ENCODE peak calls at places on chromosome 19, in four cellular contexts. One of them, this sample, is unnamed.
A peak's percentile ranks its signal among the peaks of the same experiment; 100 is the strongest.

GRCh38 chr19:46745521-46746280 is at the start of gene FKRP:
- DNase-seq in psoas muscle: no peak
- DNase-seq in heart right ventricle: no peak
- DNase-seq in neural progenitor cell: peak; percentile 69
- DNase-seq in this sample: peak; percentile 89

GRCh38 chr19:29278716-29279115 is 65.8 kb upstream of the UQCRFS1 start:
- DNase-seq in psoas muscle: no peak
- DNase-seq in heart right ventricle: no peak
- DNase-seq in neural progenitor cell: no peak
- DNase-seq in this sample: no peak

GRCh38 chr19:29211562-29212416 is 1.2 kb downstream of the UQCRFS1 start:
- DNase-seq in psoas muscle: no peak
- DNase-seq in neural progenitor cell: no peak
- DNase-seq in heart right ventricle: no peak
- DNase-seq in this sample: no peak

GRCh38 chr19:23516266-23516665 is 121.0 kb upstream of the ZNF91 start:
- DNase-seq in neural progenitor cell: no peak
- DNase-seq in psoas muscle: no peak
- DNase-seq in heart right ventricle: no peak
- DNase-seq in this sample: no peak

GRCh38 chr19:34213283-34213682 is 41.0 kb downstream of the LSM14A start:
- DNase-seq in neural progenitor cell: no peak
- DNase-seq in psoas muscle: no peak
- DNase-seq in heart right ventricle: no peak
- DNase-seq in this sample: no peak

GRCh38 chr19:42268142-42268703 is 829 bp upstream of the CIC start:
- DNase-seq in heart right ventricle: peak; percentile 100
- DNase-seq in psoas muscle: peak; percentile 98
- DNase-seq in neural progenitor cell: peak; percentile 100
- DNase-seq in this sample: peak; percentile 99

GRCh38 chr19:4991538-4991937 is 22.6 kb downstream of the KDM4B start:
- DNase-seq in neural progenitor cell: no peak
- DNase-seq in psoas muscle: no peak
- DNase-seq in heart right ventricle: no peak
- DNase-seq in this sample: no peak

GRCh38 chr19:18119243-18120105 is 21.9 kb downstream of the MAST3 start:
- DNase-seq in heart right ventricle: no peak
- DNase-seq in neural progenitor cell: no peak
- DNase-seq in psoas muscle: no peak
- DNase-seq in this sample: peak; percentile 88

GRCh38 chr19:51861870-51862622 is 25.7 kb downstream of the ZNF577 start:
- DNase-seq in neural progenitor cell: no peak
- DNase-seq in heart right ventricle: no peak
- DNase-seq in psoas muscle: no peak
- DNase-seq in this sample: no peak
- H3K4me3 ChIP-seq in neural progenitor cell: no peak overlapping the region
- H3K4me3 ChIP-seq in heart right ventricle: no peak overlapping the region
- H3K4me3 ChIP-seq in psoas muscle: no peak overlapping the region
- H3K4me3 ChIP-seq in this sample: no peak overlapping the region

DNA sequence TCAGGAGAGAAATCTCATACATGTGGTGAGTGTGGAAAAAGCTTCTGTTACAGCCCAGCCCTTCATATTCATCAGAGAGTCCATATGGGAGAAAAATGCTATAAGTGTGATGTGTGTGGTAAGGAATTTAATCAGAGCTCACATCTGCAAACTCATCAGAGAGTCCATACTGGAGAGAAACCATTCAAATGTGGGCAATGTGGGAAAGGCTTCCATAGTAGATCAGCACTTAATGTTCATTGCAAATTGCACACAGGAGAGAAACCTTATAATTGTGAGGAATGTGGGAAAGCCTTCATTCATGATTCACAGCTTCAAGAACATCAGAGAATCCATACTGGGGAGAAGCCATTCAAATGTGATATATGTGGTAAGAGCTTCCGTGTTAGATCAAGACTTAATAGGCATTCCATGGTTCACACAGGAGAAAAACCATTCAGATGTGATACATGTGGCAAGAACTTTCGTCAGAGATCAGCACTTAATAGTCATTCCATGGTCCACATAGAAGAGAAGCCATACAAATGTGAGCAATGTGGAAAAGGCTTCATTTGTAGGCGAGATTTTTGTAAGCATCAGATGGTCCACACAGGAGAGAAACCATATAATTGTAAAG is 15.2 kb downstream of the ZNF221 start:
- DNase-seq in psoas muscle: no peak
- DNase-seq in neural progenitor cell: no peak
- DNase-seq in heart right ventricle: no peak
- DNase-seq in this sample: no peak
- H3K4me3 ChIP-seq in psoas muscle: no peak overlapping the region
- H3K4me3 ChIP-seq in neural progenitor cell: no peak overlapping the region
- H3K4me3 ChIP-seq in heart right ventricle: no peak overlapping the region
- H3K4me3 ChIP-seq in this sample: no peak overlapping the region

DNA sequence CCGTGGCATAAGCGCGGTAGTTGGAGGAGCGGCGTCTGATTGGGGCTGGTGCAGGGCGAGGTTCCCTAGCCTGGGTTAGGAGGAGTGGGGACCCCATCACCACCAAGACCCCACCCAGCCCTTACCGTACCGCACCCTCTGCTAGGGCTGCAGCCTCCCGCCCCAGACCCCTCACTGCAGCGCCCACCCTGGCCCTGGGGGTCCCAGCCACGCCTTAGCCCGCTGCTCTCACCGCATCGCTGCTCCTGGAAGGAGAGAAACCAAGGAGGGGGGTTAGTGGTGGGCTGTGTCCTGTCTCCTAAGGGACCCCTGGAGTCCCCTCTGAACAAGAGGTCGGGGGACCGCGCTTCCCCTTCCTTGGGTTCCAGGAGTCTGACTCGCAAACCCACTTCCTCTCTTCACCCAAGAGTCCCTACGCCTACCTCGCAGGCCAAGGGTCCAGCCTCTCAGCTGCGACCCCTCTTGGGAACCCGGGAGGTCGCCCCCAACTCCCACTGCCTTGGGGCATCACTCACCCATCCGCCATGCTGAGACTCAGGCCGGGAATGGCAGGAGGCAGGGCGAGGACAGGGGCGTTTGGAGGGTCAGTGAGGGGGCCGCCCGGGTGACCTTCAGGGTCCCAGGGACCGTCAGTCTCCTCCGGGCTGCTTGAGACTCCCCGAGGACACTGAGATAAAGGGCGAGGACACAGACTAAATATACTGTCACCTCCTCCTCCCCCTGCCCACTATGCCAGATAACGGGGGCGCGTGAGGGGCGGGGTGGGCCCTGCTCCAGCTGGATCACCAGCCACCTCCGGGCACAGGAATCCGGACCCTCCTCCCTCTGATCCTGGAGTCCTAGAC is at the start of gene TNNI3:
- DNase-seq in neural progenitor cell: no peak
- DNase-seq in psoas muscle: no peak
- DNase-seq in heart right ventricle: peak; percentile 74
- DNase-seq in this sample: no peak
- H3K4me3 ChIP-seq in neural progenitor cell: peak within 1 kb of the TSS; percentile 63
- H3K4me3 ChIP-seq in psoas muscle: peak within 1 kb of the TSS; percentile 59
- H3K4me3 ChIP-seq in heart right ventricle: peak within 1 kb of the TSS; percentile 65
- H3K4me3 ChIP-seq in this sample: no peak within 1 kb of the TSS

DNA sequence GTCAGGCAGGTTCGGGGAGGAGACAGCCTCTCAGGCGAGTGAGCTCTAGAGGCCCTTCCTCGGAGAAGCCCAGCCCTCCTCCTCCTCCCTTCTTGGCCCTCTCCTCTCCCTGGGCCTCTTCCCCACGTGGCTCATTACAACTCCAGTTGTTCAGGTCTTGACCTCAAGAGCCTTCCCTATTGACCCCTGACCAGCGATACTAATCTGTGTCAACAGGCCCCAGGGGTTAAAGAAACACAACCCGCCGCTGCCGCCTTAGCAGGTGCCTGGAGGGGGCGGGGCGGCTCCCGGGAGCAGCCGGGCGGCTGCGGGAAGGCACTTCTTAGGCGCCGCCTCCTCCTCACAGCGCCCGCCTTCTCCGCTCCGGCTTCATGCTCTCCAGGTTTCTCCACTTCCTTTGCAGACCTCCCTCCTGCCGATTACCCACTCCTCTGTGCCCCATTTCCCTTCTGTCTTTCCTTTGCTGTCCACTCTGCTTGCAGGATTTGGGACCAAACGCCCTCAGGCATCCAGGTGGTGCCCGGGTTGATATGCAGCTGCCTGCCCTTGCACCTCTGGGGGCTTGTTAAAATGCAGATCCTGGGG is 51.0 kb downstream of the LYL1 start:
- DNase-seq in heart right ventricle: no peak
- DNase-seq in neural progenitor cell: peak; percentile 99
- DNase-seq in psoas muscle: peak; percentile 74
- DNase-seq in this sample: no peak
- H3K4me3 ChIP-seq in heart right ventricle: peak overlapping the region; percentile 19
- H3K4me3 ChIP-seq in neural progenitor cell: peak overlapping the region; percentile 16
- H3K4me3 ChIP-seq in psoas muscle: peak overlapping the region; percentile 50
- H3K4me3 ChIP-seq in this sample: no peak overlapping the region

GRCh38 chr19:1585243-1585580 is 7.5 kb downstream of the MBD3 start:
- DNase-seq in psoas muscle: no peak
- DNase-seq in heart right ventricle: no peak
- DNase-seq in neural progenitor cell: no peak
- DNase-seq in this sample: no peak

GRCh38 chr19:1582201-1582600 is 10.5 kb downstream of the MBD3 start:
- DNase-seq in neural progenitor cell: no peak
- DNase-seq in psoas muscle: no peak
- DNase-seq in heart right ventricle: no peak
- DNase-seq in this sample: no peak

GRCh38 chr19:1587872-1588271 is 4.8 kb downstream of the MBD3 start:
- DNase-seq in neural progenitor cell: no peak
- DNase-seq in heart right ventricle: no peak
- DNase-seq in psoas muscle: no peak
- DNase-seq in this sample: no peak

GRCh38 chr19:1580957-1581356 is 11.7 kb downstream of the MBD3 start:
- DNase-seq in psoas muscle: no peak
- DNase-seq in neural progenitor cell: no peak
- DNase-seq in heart right ventricle: no peak
- DNase-seq in this sample: no peak

DNA sequence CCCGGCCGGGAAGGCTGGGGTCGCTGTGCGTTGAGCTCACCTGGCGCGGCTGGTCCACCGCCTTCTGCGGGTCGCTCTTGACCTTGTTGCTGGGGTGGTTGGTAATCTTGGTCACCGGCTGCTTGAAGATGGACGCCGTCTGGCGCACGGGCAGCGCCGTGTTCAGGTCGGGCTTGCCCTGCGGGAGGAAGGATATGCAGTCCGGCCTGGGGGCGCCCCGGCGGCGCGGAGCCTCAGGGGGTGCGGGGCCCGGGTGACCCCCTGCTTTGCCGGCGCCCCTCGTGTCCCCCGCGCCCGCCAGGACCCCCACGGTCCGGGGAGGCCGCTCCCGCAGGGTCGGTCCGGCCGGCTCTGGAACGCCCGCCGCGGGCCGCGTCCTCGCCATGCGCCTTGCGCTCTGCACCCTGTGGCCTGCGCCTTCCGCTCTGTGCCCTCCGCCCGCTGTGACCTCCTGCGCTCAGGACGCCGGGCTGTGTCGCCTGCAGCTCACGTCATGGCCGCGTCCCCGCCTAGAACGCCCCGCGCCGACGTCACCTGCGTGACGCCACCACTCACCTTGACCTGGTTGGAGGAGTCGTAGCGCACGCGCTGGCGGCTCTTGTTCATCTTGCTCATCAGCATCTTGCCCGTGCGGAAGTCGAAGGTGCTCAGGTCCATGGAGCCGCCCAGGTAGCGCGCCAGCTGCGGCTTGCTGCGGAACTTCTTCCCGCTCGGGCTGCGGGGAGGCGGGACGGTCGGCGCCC is 8.0 kb downstream of the MBD3 start:
- DNase-seq in psoas muscle: no peak
- DNase-seq in heart right ventricle: no peak
- DNase-seq in neural progenitor cell: no peak
- DNase-seq in this sample: no peak
- H3K4me3 ChIP-seq in psoas muscle: no peak overlapping the region
- H3K4me3 ChIP-seq in heart right ventricle: peak overlapping the region; percentile 22
- H3K4me3 ChIP-seq in neural progenitor cell: no peak overlapping the region
- H3K4me3 ChIP-seq in this sample: no peak overlapping the region

GRCh38 chr19:36149673-36150406 is 2.4 kb downstream of the COX7A1 start:
- DNase-seq in psoas muscle: no peak
- DNase-seq in heart right ventricle: no peak
- DNase-seq in neural progenitor cell: no peak
- DNase-seq in this sample: no peak

GRCh38 chr19:36151144-36152051 is 849 bp downstream of the COX7A1 start:
- DNase-seq in psoas muscle: peak; percentile 65
- DNase-seq in heart right ventricle: peak; percentile 81
- DNase-seq in neural progenitor cell: no peak
- DNase-seq in this sample: peak; percentile 81

GRCh38 chr19:36150586-36150985 is 1.7 kb downstream of the COX7A1 start:
- DNase-seq in psoas muscle: no peak
- DNase-seq in neural progenitor cell: no peak
- DNase-seq in heart right ventricle: no peak
- DNase-seq in this sample: no peak

GRCh38 chr19:36152061-36152885 is at the start of gene COX7A1:
- DNase-seq in psoas muscle: peak; percentile 86
- DNase-seq in neural progenitor cell: no peak
- DNase-seq in heart right ventricle: peak; percentile 87
- DNase-seq in this sample: peak; percentile 87

DNA sequence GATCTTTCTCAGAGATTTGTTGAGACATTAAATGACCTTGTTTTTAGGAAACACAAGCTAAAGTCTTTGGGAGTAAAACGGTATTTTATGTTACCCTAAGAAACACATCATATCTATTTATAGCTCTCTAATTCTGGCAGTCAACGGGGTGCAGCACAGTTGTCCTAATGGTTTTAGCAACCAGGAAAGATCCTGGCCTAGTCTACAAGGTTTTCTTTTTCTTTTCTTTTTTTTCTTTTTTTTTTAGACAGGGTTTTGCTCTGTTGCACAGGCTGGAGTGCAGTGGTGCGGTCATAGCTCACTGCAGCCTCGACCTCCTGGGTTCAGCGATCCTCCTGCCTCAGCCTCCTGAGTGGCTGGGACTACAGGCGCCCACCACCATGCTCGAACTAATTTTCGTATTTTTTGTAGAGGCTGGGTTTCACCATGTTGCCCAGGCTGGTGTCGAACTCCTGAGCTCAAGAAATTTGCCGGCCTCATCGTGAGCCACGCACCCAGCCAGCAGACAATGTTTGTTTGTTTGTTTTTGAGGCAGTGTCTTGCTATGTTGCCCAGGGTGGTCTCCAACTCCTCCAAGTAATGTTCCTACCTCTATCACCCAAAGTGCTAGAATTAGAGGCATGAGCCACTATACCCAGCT is 759 bp upstream of the COX7A1 start:
- DNase-seq in neural progenitor cell: no peak
- DNase-seq in heart right ventricle: no peak
- DNase-seq in psoas muscle: no peak
- DNase-seq in this sample: peak; percentile 20
- H3K4me3 ChIP-seq in neural progenitor cell: no peak overlapping the region
- H3K4me3 ChIP-seq in heart right ventricle: peak overlapping the region; percentile 89
- H3K4me3 ChIP-seq in psoas muscle: peak overlapping the region; percentile 89
- H3K4me3 ChIP-seq in this sample: peak overlapping the region; percentile 42

GRCh38 chr19:7811989-7812388 is 18.0 kb upstream of the EVI5L start:
- DNase-seq in neural progenitor cell: no peak
- DNase-seq in psoas muscle: no peak
- DNase-seq in heart right ventricle: no peak
- DNase-seq in this sample: no peak

GRCh38 chr19:7806234-7806633 is 23.8 kb upstream of the EVI5L start:
- DNase-seq in neural progenitor cell: no peak
- DNase-seq in psoas muscle: no peak
- DNase-seq in heart right ventricle: no peak
- DNase-seq in this sample: no peak

GRCh38 chr19:7806876-7807275 is 23.1 kb upstream of the EVI5L start:
- DNase-seq in heart right ventricle: no peak
- DNase-seq in psoas muscle: no peak
- DNase-seq in neural progenitor cell: no peak
- DNase-seq in this sample: peak; percentile 36

GRCh38 chr19:7808108-7808507 is 21.9 kb upstream of the EVI5L start:
- DNase-seq in psoas muscle: no peak
- DNase-seq in neural progenitor cell: no peak
- DNase-seq in heart right ventricle: no peak
- DNase-seq in this sample: no peak
- H3K4me3 ChIP-seq in psoas muscle: no peak overlapping the region
- H3K4me3 ChIP-seq in neural progenitor cell: no peak overlapping the region
- H3K4me3 ChIP-seq in heart right ventricle: no peak overlapping the region
- H3K4me3 ChIP-seq in this sample: no peak overlapping the region

This sample was measured in spleen.